ENCODE peak calls at places on chromosomes 11 and 22, in four cellular contexts. L, K, D and W are unnamed samples.

GRCh38 chr22:47994045-47994444 is 1231.6 kb downstream of the TBC1D22A start:
- DNase-seq in L (no peak), K (no peak), D (no peak), W (no peak)

GRCh38 chr11:35362571-35362980 is 56.8 kb downstream of the SLC1A2 start:
- DNase-seq in L (no peak), K (no peak), D (no peak), W (no peak)

GRCh38 chr11:60005360-60005759 is 11.6 kb upstream of the OOSP4B start:
- DNase-seq in L (no peak), K (no peak), D (no peak), W (no peak)

GRCh38 chr11:2531277-2531986 is 86.6 kb downstream of the KCNQ1 start:
- DNase-seq in L (peak), K (peak), D (peak), W (peak)

GRCh38 chr22:21000987-21001600 is 824 bp downstream of the THAP7 start:
- DNase-seq in L (no peak), K (no peak), D (no peak), W (no peak)

GRCh38 chr22:20578707-20579106 is 71.3 kb downstream of the MED15 start:
- DNase-seq in L (no peak), K (no peak), D (no peak), W (no peak)

GRCh38 chr11:70072471-70073187 is 5.5 kb upstream of the ANO1 start:
- DNase-seq in L (peak), K (no peak), D (no peak), W (no peak)

GRCh38 chr11:15668718-15669117 is 554.0 kb downstream of the INSC start:
- DNase-seq in L (no peak), K (no peak), D (no peak), W (no peak)

GRCh38 chr11:7555067-7555699 is 41.4 kb downstream of the PPFIBP2 start:
- DNase-seq in L (peak), K (no peak), D (peak), W (no peak)

GRCh38 chr11:57586711-57587110 is 10.8 kb upstream of the SERPING1 start:
- DNase-seq in L (no peak), K (no peak), D (no peak), W (no peak)

GRCh38 chr11:133957926-133958325 is 1.2 kb upstream of the IGSF9B start:
- DNase-seq in L (no peak), K (no peak), D (no peak), W (no peak)

GRCh38 chr11:73143126-73143838 is 1.2 kb upstream of the FCHSD2 start:
- DNase-seq in L (peak), K (peak), D (peak), W (no peak)

GRCh38 chr22:49645257-49645656 is 182.4 kb downstream of the BRD1 start:
- DNase-seq in L (no peak), K (no peak), D (no peak), W (no peak)

GRCh38 chr11:65498042-65498726 is 661 bp upstream of the MALAT1 start:
- DNase-seq in L (peak), K (peak), D (peak), W (peak)

GRCh38 chr22:30254307-30254706 is 7.7 kb upstream of the LIF start:
- DNase-seq in L (no peak), K (no peak), D (no peak), W (no peak)

GRCh38 chr11:36818410-36818809 is 220.4 kb upstream of the RAG2 start:
- DNase-seq in L (no peak), K (no peak), D (no peak), W (no peak)
- TF ChIP-seq CTCF in L (no peak), K (no peak), D (no peak), W (no peak)

DNA sequence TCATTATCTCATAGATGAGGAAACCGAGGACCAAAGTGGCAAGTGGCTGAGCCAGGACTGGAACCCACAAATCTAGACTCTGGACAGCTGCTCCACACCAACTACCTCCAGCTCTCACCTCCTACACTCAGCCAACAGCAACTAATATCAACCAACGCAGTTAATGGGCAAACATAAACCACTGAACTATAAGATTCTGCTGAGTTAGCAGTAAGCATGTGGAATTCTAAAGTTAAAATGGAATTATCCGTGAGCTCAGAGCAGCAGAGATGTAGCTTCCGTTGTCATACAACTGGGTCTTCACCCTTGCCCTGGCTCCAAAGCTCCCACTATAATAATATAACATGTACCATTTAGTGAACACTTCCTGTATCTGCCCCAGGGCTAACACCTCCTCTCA is 27.1 kb downstream of the FAM227A start:
- DNase-seq in L (no peak), K (no peak), D (no peak), W (no peak)
- TF ChIP-seq CTCF in L (no peak), K (no peak), D (no peak), W (no peak)

DNA sequence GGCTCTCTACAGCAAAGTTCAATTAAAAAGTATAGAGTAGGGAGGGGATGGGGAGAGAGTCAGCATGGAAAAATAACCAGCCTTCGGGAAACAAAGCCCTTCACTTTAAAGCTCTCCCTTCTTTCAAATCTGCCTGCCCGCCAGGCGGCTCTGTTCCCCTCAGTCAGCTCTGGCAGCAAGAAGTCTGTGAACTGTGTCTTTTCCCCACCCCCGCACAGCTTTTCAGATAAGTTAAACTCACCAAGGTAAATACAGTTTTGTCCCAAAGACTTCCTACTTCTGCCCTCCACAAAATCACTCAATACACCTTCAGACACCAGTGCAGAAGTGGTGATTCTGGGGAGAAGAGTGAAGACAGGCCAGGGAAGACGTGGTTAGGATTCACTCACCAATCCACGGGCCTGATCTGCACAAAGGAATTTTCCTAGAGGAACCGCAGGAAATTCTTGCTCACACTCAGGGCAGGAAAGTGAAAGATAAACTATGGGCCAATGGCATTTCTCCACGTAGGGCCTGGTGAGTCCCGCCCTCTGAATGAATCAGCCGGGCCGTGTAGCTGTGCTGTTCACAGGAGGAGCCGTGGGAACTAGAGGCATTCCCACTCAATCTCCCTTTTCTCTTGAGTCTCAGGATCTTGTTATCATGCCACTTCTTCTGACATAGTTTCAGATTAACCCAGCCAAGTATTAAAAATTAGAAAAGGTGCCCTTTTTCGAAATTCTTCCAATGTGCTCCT is at the start of gene TRIM5:
- DNase-seq in L (peak), K (peak), D (peak), W (peak)
- TF ChIP-seq CTCF in L (peak), K (peak), D (peak), W (no peak)

GRCh38 chr11:68682531-68682931 is 1.8 kb upstream of the GAL start:
- DNase-seq in L (no peak), K (no peak), D (no peak), W (no peak)
- TF ChIP-seq CTCF in L (no peak), K (no peak), D (no peak), W (no peak)

DNA sequence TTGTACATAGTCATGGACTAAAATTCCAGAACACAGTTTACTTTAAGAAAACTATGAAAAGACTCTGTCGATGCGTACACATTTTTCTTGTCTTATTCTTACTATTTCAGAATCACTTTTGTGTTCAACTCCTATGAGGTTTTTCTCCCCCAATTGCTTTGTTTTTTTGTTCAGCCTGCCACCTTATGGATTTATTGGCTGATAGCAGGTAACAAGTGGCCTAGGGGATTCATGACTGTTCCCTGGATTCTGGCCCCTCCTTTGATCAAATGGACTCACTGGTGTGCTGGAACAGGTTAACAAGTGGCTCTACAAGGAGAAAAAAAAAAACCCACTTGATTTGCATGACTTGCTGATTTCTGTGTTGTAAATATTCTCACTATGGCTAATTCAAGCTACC is 10.6 kb downstream of the MMP20 start:
- DNase-seq in L (no peak), K (no peak), D (no peak), W (no peak)
- TF ChIP-seq CTCF in L (no peak), K (no peak), D (no peak), W (no peak)

GRCh38 chr22:46681010-46681409 is 57.0 kb downstream of the CERK start:
- DNase-seq in L (no peak), K (no peak), D (no peak), W (no peak)
- TF ChIP-seq CTCF in L (no peak), K (peak), D (no peak), W (no peak)

GRCh38 chr11:79953629-79954028 is 512.8 kb upstream of the TENM4 start:
- DNase-seq in L (no peak), K (no peak), D (no peak), W (no peak)
- TF ChIP-seq CTCF in L (no peak), K (no peak), D (no peak), W (no peak)